ENCODE peak calls at places on chromosomes 12 and 14, in six cellular contexts. One of them, this sample, is unnamed.

GRCh38 chr14:24183014-24183481 is 5.6 kb downstream of the IPO4 start:
- DNase-seq in lower leg skin: no peak
- DNase-seq in neural crest cell: no peak
- DNase-seq in fibroblast of gingiva: no peak
- DNase-seq in brain pericyte: no peak
- DNase-seq in Calu3: no peak
- DNase-seq in this sample: no peak

GRCh38 chr12:91074068-91074819 is 16.4 kb upstream of the KERA start:
- DNase-seq in neural crest cell: no peak
- DNase-seq in fibroblast of gingiva: peak; percentile 14
- DNase-seq in lower leg skin: no peak
- DNase-seq in brain pericyte: no peak
- DNase-seq in Calu3: no peak
- DNase-seq in this sample: no peak

GRCh38 chr12:58288191-58288590 is 346.8 kb downstream of the ATP23 start:
- DNase-seq in lower leg skin: no peak
- DNase-seq in neural crest cell: no peak
- DNase-seq in Calu3: no peak
- DNase-seq in brain pericyte: no peak
- DNase-seq in fibroblast of gingiva: peak; percentile 88
- DNase-seq in this sample: peak; percentile 95

GRCh38 chr14:95044463-95045254 is 112.7 kb downstream of the DICER1 start:
- DNase-seq in Calu3: no peak
- DNase-seq in neural crest cell: no peak
- DNase-seq in fibroblast of gingiva: no peak
- DNase-seq in brain pericyte: no peak
- DNase-seq in lower leg skin: no peak
- DNase-seq in this sample: no peak

GRCh38 chr14:105300542-105301102 is at the start of gene BRF1:
- DNase-seq in Calu3: peak; percentile 98
- DNase-seq in neural crest cell: peak; percentile 91
- DNase-seq in lower leg skin: peak; percentile 90
- DNase-seq in brain pericyte: no peak
- DNase-seq in fibroblast of gingiva: peak; percentile 91
- DNase-seq in this sample: peak; percentile 83

GRCh38 chr14:32109676-32110075 is 32.6 kb downstream of the ARHGAP5 start:
- DNase-seq in fibroblast of gingiva: peak; percentile 48
- DNase-seq in brain pericyte: no peak
- DNase-seq in Calu3: no peak
- DNase-seq in lower leg skin: no peak
- DNase-seq in neural crest cell: no peak
- DNase-seq in this sample: no peak

GRCh38 chr12:95385646-95386045 is 88.3 kb upstream of the METAP2 start:
- DNase-seq in fibroblast of gingiva: peak; percentile 78
- DNase-seq in neural crest cell: no peak
- DNase-seq in brain pericyte: no peak
- DNase-seq in lower leg skin: no peak
- DNase-seq in Calu3: no peak
- DNase-seq in this sample: peak; percentile 66

GRCh38 chr12:13005649-13006048 is 5.6 kb upstream of the HEBP1 start:
- DNase-seq in lower leg skin: no peak
- DNase-seq in neural crest cell: no peak
- DNase-seq in Calu3: peak; percentile 70
- DNase-seq in brain pericyte: no peak
- DNase-seq in fibroblast of gingiva: no peak
- DNase-seq in this sample: no peak

GRCh38 chr12:44930972-44931600 is 55.0 kb upstream of the NELL2 start:
- DNase-seq in fibroblast of gingiva: peak; percentile 50
- DNase-seq in lower leg skin: no peak
- DNase-seq in Calu3: no peak
- DNase-seq in neural crest cell: no peak
- DNase-seq in brain pericyte: no peak
- DNase-seq in this sample: peak; percentile 26

This sample was measured in fibroblast of the conjunctiva.